ENCODE peak calls at places on chromosomes 11 and 22, in seven cellular contexts. One of them, this sample, is unnamed.

GRCh38 chr11:112085822-112086421 is 634 bp downstream of the TIMM8B start:
- DNase-seq in epithelial cell of esophagus: peak; percentile 33
- DNase-seq in AG09319: no peak
- DNase-seq in AG10803: peak; percentile 18
- DNase-seq in H9: no peak
- DNase-seq in Calu3: peak; percentile 0
- DNase-seq in osteocyte: no peak
- DNase-seq in this sample: no peak

GRCh38 chr11:72627594-72628281 is 46.5 kb downstream of the PDE2A start:
- DNase-seq in AG09319: no peak
- DNase-seq in AG10803: no peak
- DNase-seq in Calu3: no peak
- DNase-seq in epithelial cell of esophagus: no peak
- DNase-seq in H9: no peak
- DNase-seq in osteocyte: no peak
- DNase-seq in this sample: no peak

GRCh38 chr11:115672412-115672811 is 168.2 kb upstream of the CADM1 start:
- DNase-seq in epithelial cell of esophagus: no peak
- DNase-seq in Calu3: no peak
- DNase-seq in osteocyte: no peak
- DNase-seq in AG10803: no peak
- DNase-seq in AG09319: no peak
- DNase-seq in H9: no peak
- DNase-seq in this sample: no peak

GRCh38 chr11:120575461-120575860 is 63.9 kb downstream of the GRIK4 start:
- DNase-seq in Calu3: no peak
- DNase-seq in AG10803: no peak
- DNase-seq in osteocyte: no peak
- DNase-seq in epithelial cell of esophagus: no peak
- DNase-seq in H9: no peak
- DNase-seq in AG09319: no peak
- DNase-seq in this sample: no peak

GRCh38 chr22:20956258-20957117 is 10.6 kb upstream of the AIFM3 start:
- DNase-seq in epithelial cell of esophagus: peak; percentile 86
- DNase-seq in Calu3: peak; percentile 72
- DNase-seq in AG10803: no peak
- DNase-seq in osteocyte: no peak
- DNase-seq in AG09319: no peak
- DNase-seq in H9: peak; percentile 86
- DNase-seq in this sample: no peak

GRCh38 chr22:50599816-50600454 is 658 bp upstream of the MAPK8IP2 start:
- DNase-seq in osteocyte: no peak
- DNase-seq in Calu3: peak; percentile 75
- DNase-seq in AG10803: no peak
- DNase-seq in epithelial cell of esophagus: peak; percentile 47
- DNase-seq in H9: peak; percentile 68
- DNase-seq in AG09319: no peak
- DNase-seq in this sample: no peak

GRCh38 chr22:17098379-17098819 is 13.6 kb downstream of the IL17RA start:
- DNase-seq in Calu3: no peak
- DNase-seq in H9: no peak
- DNase-seq in epithelial cell of esophagus: no peak
- DNase-seq in AG09319: no peak
- DNase-seq in AG10803: no peak
- DNase-seq in osteocyte: no peak
- DNase-seq in this sample: no peak

GRCh38 chr11:10451399-10452116 is 3.5 kb upstream of the AMPD3 start:
- DNase-seq in Calu3: no peak
- DNase-seq in osteocyte: no peak
- DNase-seq in H9: no peak
- DNase-seq in epithelial cell of esophagus: no peak
- DNase-seq in AG10803: no peak
- DNase-seq in AG09319: no peak
- DNase-seq in this sample: no peak

GRCh38 chr22:41092847-41093371 is 517 bp downstream of the EP300 start:
- DNase-seq in epithelial cell of esophagus: peak; percentile 37
- DNase-seq in H9: no peak
- DNase-seq in AG10803: peak; percentile 23
- DNase-seq in Calu3: peak; percentile 34
- DNase-seq in AG09319: no peak
- DNase-seq in osteocyte: no peak
- DNase-seq in this sample: no peak

GRCh38 chr11:62588966-62589637 is 2.2 kb downstream of the TUT1 start:
- DNase-seq in AG10803: no peak
- DNase-seq in AG09319: no peak
- DNase-seq in H9: no peak
- DNase-seq in epithelial cell of esophagus: no peak
- DNase-seq in osteocyte: no peak
- DNase-seq in Calu3: no peak
- DNase-seq in this sample: no peak

GRCh38 chr22:46224771-46225290 is 25.3 kb downstream of the CDPF1 start:
- DNase-seq in epithelial cell of esophagus: no peak
- DNase-seq in AG10803: no peak
- DNase-seq in AG09319: no peak
- DNase-seq in H9: no peak
- DNase-seq in Calu3: no peak
- DNase-seq in osteocyte: no peak
- DNase-seq in this sample: no peak

GRCh38 chr11:134498326-134499139 is 86.5 kb upstream of the B3GAT1 start:
- DNase-seq in AG10803: no peak
- DNase-seq in epithelial cell of esophagus: no peak
- DNase-seq in Calu3: no peak
- DNase-seq in H9: no peak
- DNase-seq in AG09319: no peak
- DNase-seq in osteocyte: no peak
- DNase-seq in this sample: no peak

GRCh38 chr11:86798988-86799387 is 1.4 kb upstream of the PRSS23 start:
- DNase-seq in osteocyte: no peak
- DNase-seq in AG10803: peak; percentile 70
- DNase-seq in epithelial cell of esophagus: peak; percentile 59
- DNase-seq in Calu3: no peak
- DNase-seq in H9: no peak
- DNase-seq in AG09319: peak; percentile 57
- DNase-seq in this sample: peak; percentile 30

GRCh38 chr11:8354622-8355417 is 91.1 kb upstream of the LMO1 start:
- DNase-seq in epithelial cell of esophagus: peak; percentile 35
- DNase-seq in Calu3: peak; percentile 24
- DNase-seq in AG10803: no peak
- DNase-seq in osteocyte: no peak
- DNase-seq in H9: no peak
- DNase-seq in AG09319: no peak
- DNase-seq in this sample: no peak

GRCh38 chr11:96314326-96315050 is 28.5 kb downstream of the MAML2 start:
- DNase-seq in Calu3: peak; percentile 57
- DNase-seq in AG10803: peak; percentile 83
- DNase-seq in H9: no peak
- DNase-seq in osteocyte: no peak
- DNase-seq in AG09319: no peak
- DNase-seq in epithelial cell of esophagus: peak; percentile 82
- DNase-seq in this sample: no peak

GRCh38 chr11:21582791-21583190 is 610.1 kb upstream of the ANO5 start:
- DNase-seq in osteocyte: no peak
- DNase-seq in H9: no peak
- DNase-seq in epithelial cell of esophagus: no peak
- DNase-seq in AG10803: no peak
- DNase-seq in AG09319: no peak
- DNase-seq in Calu3: no peak
- DNase-seq in this sample: no peak

GRCh38 chr11:93248602-93249001 is 50.8 kb upstream of the SLC36A4 start:
- DNase-seq in osteocyte: no peak
- DNase-seq in AG10803: peak; percentile 11
- DNase-seq in epithelial cell of esophagus: peak; percentile 10
- DNase-seq in H9: no peak
- DNase-seq in Calu3: no peak
- DNase-seq in AG09319: no peak
- DNase-seq in this sample: no peak

GRCh38 chr11:36264601-36265344 is 24.5 kb downstream of the COMMD9 start:
- DNase-seq in AG10803: no peak
- DNase-seq in Calu3: no peak
- DNase-seq in H9: no peak
- DNase-seq in AG09319: no peak
- DNase-seq in osteocyte: peak; percentile 75
- DNase-seq in epithelial cell of esophagus: no peak
- DNase-seq in this sample: no peak
- TF ChIP-seq CTCF in AG10803: no peak
- TF ChIP-seq CTCF in Calu3: no peak
- TF ChIP-seq CTCF in H9: no peak
- TF ChIP-seq CTCF in AG09319: no peak
- TF ChIP-seq CTCF in osteocyte: no peak
- TF ChIP-seq CTCF in epithelial cell of esophagus: no peak
- TF ChIP-seq CTCF in this sample: no peak

DNA sequence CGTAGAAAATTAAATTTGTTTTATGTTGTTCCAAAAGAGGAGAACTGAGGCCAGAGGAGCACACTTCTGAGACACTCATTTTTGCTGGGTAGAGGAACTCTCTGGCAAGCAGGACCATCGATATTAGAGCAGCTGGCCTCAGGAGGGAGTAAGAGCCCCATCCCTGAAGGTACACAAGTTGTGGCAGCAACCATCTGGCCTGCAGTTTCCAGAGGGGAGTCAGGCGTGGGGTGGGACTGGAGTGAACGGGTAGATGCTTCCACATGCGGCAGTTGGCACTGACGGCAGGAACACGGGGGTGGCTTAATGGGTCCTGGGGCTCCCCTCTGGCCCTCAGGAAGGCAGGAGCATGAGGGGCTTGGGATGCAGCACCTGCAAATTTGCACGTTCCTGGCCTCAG is 13.2 kb upstream of the SSTR3 start:
- DNase-seq in osteocyte: no peak
- DNase-seq in H9: no peak
- DNase-seq in AG09319: no peak
- DNase-seq in Calu3: no peak
- DNase-seq in epithelial cell of esophagus: no peak
- DNase-seq in AG10803: no peak
- DNase-seq in this sample: no peak
- TF ChIP-seq CTCF in osteocyte: peak; percentile 18
- TF ChIP-seq CTCF in H9: peak; percentile 31
- TF ChIP-seq CTCF in AG09319: no peak
- TF ChIP-seq CTCF in Calu3: no peak
- TF ChIP-seq CTCF in epithelial cell of esophagus: peak; percentile 34
- TF ChIP-seq CTCF in AG10803: no peak
- TF ChIP-seq CTCF in this sample: peak; percentile 26

GRCh38 chr11:70483077-70483861 is 84.9 kb downstream of the CTTN start:
- DNase-seq in AG10803: peak; percentile 13
- DNase-seq in H9: no peak
- DNase-seq in osteocyte: no peak
- DNase-seq in epithelial cell of esophagus: peak; percentile 9
- DNase-seq in Calu3: peak; percentile 68
- DNase-seq in AG09319: no peak
- DNase-seq in this sample: peak; percentile 7
- TF ChIP-seq CTCF in AG10803: peak; percentile 22
- TF ChIP-seq CTCF in H9: peak; percentile 57
- TF ChIP-seq CTCF in osteocyte: peak; percentile 27
- TF ChIP-seq CTCF in epithelial cell of esophagus: peak; percentile 14
- TF ChIP-seq CTCF in Calu3: peak; percentile 60
- TF ChIP-seq CTCF in AG09319: peak; percentile 18
- TF ChIP-seq CTCF in this sample: peak; percentile 42

DNA sequence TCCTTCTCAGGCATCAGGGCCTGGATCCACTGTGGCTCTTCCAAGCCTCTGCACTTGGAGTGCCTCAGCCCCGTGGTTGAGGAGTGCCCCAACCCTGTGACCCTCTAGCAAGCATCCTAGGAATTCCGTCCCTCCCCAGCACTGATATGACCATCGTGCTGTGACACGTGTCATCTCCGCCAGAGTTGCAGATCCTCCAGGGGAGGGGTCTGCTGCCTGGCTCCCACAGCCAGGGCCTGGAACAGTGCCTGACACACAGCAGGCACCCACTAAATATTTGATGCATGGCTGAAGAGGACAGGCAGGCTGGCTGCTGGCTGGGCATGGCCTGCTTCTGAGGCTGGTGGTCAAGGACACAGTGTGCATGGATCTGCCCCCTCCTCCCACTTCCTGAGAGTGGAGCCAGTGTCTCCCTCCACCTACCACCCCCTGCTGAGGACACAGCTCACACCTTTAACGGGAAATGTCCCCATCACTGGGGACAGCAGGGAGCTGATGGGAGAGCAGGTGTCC is 1.7 kb upstream of the CD81 start:
- DNase-seq in osteocyte: no peak
- DNase-seq in H9: no peak
- DNase-seq in epithelial cell of esophagus: no peak
- DNase-seq in AG09319: no peak
- DNase-seq in Calu3: peak; percentile 43
- DNase-seq in AG10803: no peak
- DNase-seq in this sample: no peak
- TF ChIP-seq CTCF in osteocyte: no peak
- TF ChIP-seq CTCF in H9: no peak
- TF ChIP-seq CTCF in epithelial cell of esophagus: peak; percentile 5
- TF ChIP-seq CTCF in AG09319: no peak
- TF ChIP-seq CTCF in Calu3: peak; percentile 21
- TF ChIP-seq CTCF in AG10803: no peak
- TF ChIP-seq CTCF in this sample: no peak

GRCh38 chr11:75144716-75145014 is 6.2 kb upstream of the SLCO2B1 start:
- DNase-seq in epithelial cell of esophagus: no peak
- DNase-seq in osteocyte: no peak
- DNase-seq in AG10803: no peak
- DNase-seq in AG09319: no peak
- DNase-seq in Calu3: no peak
- DNase-seq in H9: no peak
- DNase-seq in this sample: no peak

GRCh38 chr11:75140269-75141138 is 10.4 kb upstream of the SLCO2B1 start:
- DNase-seq in osteocyte: no peak
- DNase-seq in AG09319: no peak
- DNase-seq in Calu3: peak; percentile 80
- DNase-seq in H9: peak; percentile 85
- DNase-seq in AG10803: peak; percentile 13
- DNase-seq in epithelial cell of esophagus: peak; percentile 50
- DNase-seq in this sample: no peak

GRCh38 chr11:75143420-75143731 is 7.5 kb upstream of the SLCO2B1 start:
- DNase-seq in AG10803: no peak
- DNase-seq in osteocyte: no peak
- DNase-seq in epithelial cell of esophagus: no peak
- DNase-seq in H9: no peak
- DNase-seq in AG09319: no peak
- DNase-seq in Calu3: no peak
- DNase-seq in this sample: no peak

GRCh38 chr11:75141166-75141565 is 9.7 kb upstream of the SLCO2B1 start:
- DNase-seq in AG09319: no peak
- DNase-seq in epithelial cell of esophagus: no peak
- DNase-seq in H9: no peak
- DNase-seq in Calu3: no peak
- DNase-seq in osteocyte: no peak
- DNase-seq in AG10803: no peak
- DNase-seq in this sample: no peak

DNA sequence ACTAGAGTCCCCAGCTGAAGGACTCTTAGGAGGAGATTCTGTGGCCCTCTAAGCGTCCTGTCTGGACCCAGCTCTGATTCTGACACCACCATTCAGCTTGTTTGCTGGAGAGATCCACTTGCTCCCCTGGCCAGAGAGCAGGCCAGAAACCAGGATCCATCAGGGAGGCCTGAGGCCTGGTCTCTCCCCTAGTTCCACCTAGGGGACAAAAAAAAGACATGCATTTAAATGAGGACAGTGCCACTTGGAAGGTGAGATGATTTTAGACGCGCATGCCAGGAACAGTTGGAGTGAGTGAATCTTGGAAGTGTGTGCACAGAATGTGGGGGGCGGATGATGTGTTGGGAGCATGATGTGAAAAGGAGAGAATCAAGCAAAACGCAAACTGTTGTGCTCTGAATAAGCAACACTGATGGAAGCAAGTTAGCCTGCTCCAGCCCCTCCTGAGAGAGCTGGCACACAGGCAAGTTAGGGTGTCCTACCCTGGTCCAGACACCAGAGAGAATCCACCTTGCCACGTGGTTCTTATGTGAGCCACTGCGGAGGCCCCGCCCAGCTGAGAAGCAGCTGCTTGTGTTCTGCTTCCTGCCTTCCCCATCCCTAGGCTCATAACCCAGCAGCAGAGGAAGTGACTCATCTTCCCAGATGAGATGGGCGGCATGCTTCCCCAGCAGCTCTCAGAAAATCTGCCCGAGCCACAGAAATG is 8.0 kb upstream of the SLCO2B1 start:
- DNase-seq in AG10803: peak; percentile 93
- DNase-seq in H9: peak; percentile 83
- DNase-seq in epithelial cell of esophagus: peak; percentile 93
- DNase-seq in AG09319: peak; percentile 71
- DNase-seq in Calu3: peak; percentile 54
- DNase-seq in osteocyte: no peak
- DNase-seq in this sample: peak; percentile 84
- TF ChIP-seq CTCF in AG10803: no peak
- TF ChIP-seq CTCF in H9: no peak
- TF ChIP-seq CTCF in epithelial cell of esophagus: no peak
- TF ChIP-seq CTCF in AG09319: no peak
- TF ChIP-seq CTCF in Calu3: no peak
- TF ChIP-seq CTCF in osteocyte: no peak
- TF ChIP-seq CTCF in this sample: no peak

This sample was measured in AG04450.